ENCODE peak calls at places on chromosomes 5 and 9, in ten cellular contexts. I is PC-9, L is vagina, R is lower lobe of right lung, W is thyroid gland, P is transverse colon, F is fibroblast of lung, N is GM12878, V is uterus, Q is Peyer's patch. U is an unnamed sample. For H3K4me1 and H3K27me3, the result is how much of the 10 kb centered on the place peaks cover.

GRCh38 chr5:6710078-6710477 is 3.2 kb upstream of the TENT4A start:
- DNase-seq in V (no peak), R (no peak), I (no peak), F (no peak), Q (no peak), W (no peak), N (no peak), L (no peak), P (no peak), U (no peak)

GRCh38 chr5:127619908-127620479 is 28.9 kb upstream of the CTXN3 start:
- DNase-seq in F (no peak), N (no peak), V (no peak), L (no peak), I (no peak), W (no peak), Q (no peak), R (no peak), P (no peak), U (no peak)

GRCh38 chr9:37540634-37541033 is 35.5 kb downstream of the FBXO10 start:
- DNase-seq in F (no peak), V (no peak), L (no peak), P (peak), I (peak), N (no peak), W (peak), R (no peak), Q (no peak), U (no peak)

GRCh38 chr5:39835371-39835770 is 410.6 kb upstream of the DAB2 start:
- DNase-seq in L (no peak), N (no peak), F (no peak), R (no peak), I (no peak), P (no peak), Q (no peak), W (no peak), V (no peak), U (peak)

GRCh38 chr9:124457079-124457886 is 7.0 kb downstream of the ADGRD2 start:
- DNase-seq in Q (no peak), F (no peak), I (no peak), W (no peak), R (no peak), N (no peak), L (no peak), P (no peak), V (no peak), U (no peak)

GRCh38 chr5:116652196-116652729 is 77.6 kb upstream of the SEMA6A start:
- DNase-seq in W (no peak), N (peak), V (no peak), Q (no peak), P (no peak), I (no peak), L (no peak), R (no peak), F (peak), U (peak)

GRCh38 chr5:132054697-132055440 is 5.6 kb upstream of the IL3 start:
- DNase-seq in W (peak), I (no peak), V (no peak), F (no peak), P (no peak), R (no peak), N (no peak), Q (peak), L (peak), U (no peak)

GRCh38 chr9:105757496-105758251 is 63.3 kb downstream of the TMEM38B start:
- DNase-seq in F (no peak), N (no peak), Q (no peak), I (no peak), W (no peak), V (no peak), P (no peak), R (no peak), L (no peak), U (no peak)

GRCh38 chr5:125486634-125487033 is 740.2 kb upstream of the ZNF608 start:
- DNase-seq in L (no peak), Q (no peak), R (no peak), P (no peak), F (peak), N (no peak), I (no peak), V (no peak), W (no peak), U (peak)

GRCh38 chr9:136249881-136250559 is 4.4 kb upstream of the QSOX2 start:
- DNase-seq in I (no peak), N (no peak), Q (no peak), L (no peak), R (no peak), P (no peak), W (no peak), F (no peak), V (no peak), U (no peak)

GRCh38 chr5:167208911-167209310 is 1082.5 kb upstream of the WWC1 start:
- DNase-seq in F (peak), W (no peak), P (no peak), L (no peak), R (no peak), I (no peak), V (no peak), N (no peak), Q (no peak), U (peak)

GRCh38 chr5:60675286-60675685 is 24.7 kb downstream of the DEPDC1B start:
- DNase-seq in N (no peak), R (no peak), W (no peak), L (no peak), V (no peak), Q (no peak), F (no peak), I (no peak), P (no peak), U (no peak)

GRCh38 chr5:110333384-110333783 is 393.1 kb downstream of the TMEM232 start:
- DNase-seq in F (no peak), L (no peak), W (no peak), I (peak), R (no peak), P (no peak), V (no peak), N (no peak), Q (no peak), U (no peak)

GRCh38 chr9:30774326-30774725 is 1610.1 kb upstream of the ACO1 start:
- DNase-seq in V (no peak), N (no peak), I (no peak), P (no peak), L (no peak), R (peak), Q (no peak), W (no peak), F (no peak), U (no peak)

GRCh38 chr5:158639876-158640570 is 459.7 kb downstream of the EBF1 start:
- DNase-seq in P (no peak), W (no peak), L (no peak), I (no peak), V (no peak), F (peak), Q (no peak), N (no peak), R (no peak), U (no peak)

GRCh38 chr9:98410185-98410697 is 154.8 kb upstream of the TBC1D2 start:
- DNase-seq in Q (no peak), R (no peak), N (no peak), V (no peak), W (peak), F (peak), P (no peak), I (no peak), L (no peak), U (peak)

GRCh38 chr9:109975574-109976327 is 195.8 kb downstream of the PALM2AKAP2 start:
- DNase-seq in I (no peak), W (no peak), F (peak), L (no peak), N (no peak), Q (no peak), R (no peak), P (no peak), V (no peak), U (no peak)

GRCh38 chr9:116154334-116154975 is 864 bp downstream of the PAPPA start:
- DNase-seq in R (no peak), V (peak), I (peak), Q (no peak), W (no peak), L (no peak), F (no peak), N (no peak), P (no peak), U (no peak)

GRCh38 chr9:80076105-80076504 is 504.3 kb downstream of the TLE4 start:
- DNase-seq in P (no peak), L (no peak), W (no peak), N (no peak), V (no peak), R (no peak), Q (no peak), I (no peak), F (no peak), U (peak)

GRCh38 chr5:1521054-1521453 is 2.7 kb downstream of the LPCAT1 start:
- DNase-seq in R (no peak), F (no peak), V (peak), I (no peak), P (peak), W (no peak), L (no peak), Q (peak), N (no peak), U (no peak)

GRCh38 chr5:114977979-114978573 is 191.6 kb downstream of the TRIM36 start:
- DNase-seq in P (no peak), I (no peak), N (no peak), W (no peak), L (no peak), R (no peak), F (no peak), V (no peak), Q (no peak), U (no peak)

GRCh38 chr9:95111716-95112115 is 205.8 kb downstream of the FANCC start:
- DNase-seq in P (no peak), N (no peak), R (no peak), V (no peak), F (no peak), Q (no peak), W (no peak), I (no peak), L (no peak), U (no peak)

GRCh38 chr5:139517683-139518564 is 35.4 kb upstream of the STING1 start:
- DNase-seq in P (peak), Q (peak), I (peak), W (peak), R (peak), N (no peak), F (peak), V (peak), L (no peak), U (peak)

GRCh38 chr9:134887686-134888602 is 7.3 kb downstream of the FCN2 start:
- DNase-seq in V (no peak), R (peak), F (no peak), N (no peak), Q (no peak), I (no peak), W (no peak), P (no peak), L (peak), U (no peak)

GRCh38 chr5:81021951-81022687 is 62.0 kb downstream of the RASGRF2 start:
- DNase-seq in Q (no peak), R (no peak), P (no peak), W (no peak), I (no peak), F (no peak), L (no peak), N (no peak), V (no peak), U (no peak)

GRCh38 chr9:93171261-93171660 is 12.7 kb upstream of the WNK2 start:
- DNase-seq in W (no peak), I (no peak), P (no peak), L (no peak), F (no peak), R (no peak), V (no peak), Q (no peak), N (no peak), U (no peak)

GRCh38 chr5:53831496-53831895 is 271.1 kb downstream of the NDUFS4 start:
- DNase-seq in F (no peak), W (no peak), I (no peak), R (no peak), N (no peak), V (no peak), P (no peak), L (no peak), Q (no peak), U (no peak)

GRCh38 chr9:79037338-79037737 is 534.4 kb upstream of the TLE4 start:
- DNase-seq in Q (no peak), L (no peak), R (no peak), F (no peak), P (no peak), I (no peak), W (no peak), N (no peak), V (no peak), U (no peak)

GRCh38 chr5:144024601-144025000 is 145.9 kb downstream of the YIPF5 start:
- DNase-seq in N (no peak), R (no peak), I (no peak), P (no peak), F (peak), W (no peak), Q (no peak), L (no peak), V (no peak), U (no peak)

GRCh38 chr5:177023247-177023703 is 779 bp downstream of the ZNF346 start:
- DNase-seq in Q (no peak), P (no peak), N (no peak), I (peak), W (no peak), F (peak), V (no peak), R (no peak), L (no peak), U (no peak)

GRCh38 chr5:149422429-149423286 is 43.6 kb upstream of the IL17B start:
- DNase-seq in V (peak), I (no peak), F (peak), N (no peak), P (peak), Q (peak), W (no peak), L (no peak), R (peak), U (no peak)

GRCh38 chr5:143229426-143229895 is 174.0 kb downstream of the NR3C1 start:
- DNase-seq in W (no peak), I (no peak), V (no peak), L (no peak), R (no peak), P (no peak), F (no peak), Q (no peak), N (no peak), U (no peak)

GRCh38 chr9:130718576-130718975 is 25.0 kb downstream of the EXOSC2 start:
- DNase-seq in P (no peak), L (no peak), I (no peak), V (no peak), F (no peak), Q (no peak), N (no peak), W (peak), R (no peak), U (no peak)

GRCh38 chr5:132203464-132203818 is 24.2 kb downstream of the P4HA2 start:
- DNase-seq in L (no peak), I (no peak), V (no peak), P (no peak), Q (no peak), F (peak), R (no peak), N (no peak), W (no peak), U (no peak)

GRCh38 chr5:1760656-1761452 is 38.8 kb downstream of the MRPL36 start:
- DNase-seq in P (no peak), R (peak), V (no peak), Q (peak), F (no peak), N (no peak), W (no peak), L (peak), I (no peak), U (no peak)

GRCh38 chr9:113587471-113588031 is 124.0 kb downstream of the RGS3 start:
- DNase-seq in R (peak), N (no peak), V (peak), Q (no peak), F (peak), I (no peak), L (no peak), P (no peak), W (no peak), U (no peak)
- TF ChIP-seq CTCF in R (peak), N (no peak), V (peak), Q (peak), F (peak), I (no peak), L (peak), P (no peak), W (no peak), U (peak)

GRCh38 chr5:65017636-65018035 is 248.9 kb downstream of the CWC27 start:
- DNase-seq in R (no peak), I (no peak), V (no peak), F (peak), N (no peak), W (no peak), P (no peak), L (no peak), Q (no peak), U (no peak)

GRCh38 chr5:65013141-65013540 is 244.4 kb downstream of the CWC27 start:
- DNase-seq in R (no peak), I (no peak), W (no peak), L (no peak), P (no peak), F (peak), Q (no peak), N (no peak), V (no peak), U (no peak)

GRCh38 chr5:65018763-65019162 is 250.0 kb downstream of the CWC27 start:
- DNase-seq in V (no peak), N (no peak), L (no peak), R (no peak), W (no peak), P (no peak), I (no peak), Q (no peak), F (no peak), U (no peak)

GRCh38 chr5:65014769-65015168 is 246.0 kb downstream of the CWC27 start:
- DNase-seq in R (no peak), F (no peak), N (no peak), I (no peak), P (no peak), Q (no peak), W (no peak), L (no peak), V (no peak), U (no peak)

GRCh38 chr5:65015767-65016166 is 247.0 kb downstream of the CWC27 start:
- DNase-seq in I (no peak), L (no peak), P (no peak), Q (no peak), R (no peak), F (no peak), N (no peak), V (no peak), W (peak), U (no peak)
- H3K4me1 ChIP-seq in I (under half), L (under half), P (under half), Q (under half), R (under half), F (under half), N (under half), V (under half), W (under half), U (under half)

DNA sequence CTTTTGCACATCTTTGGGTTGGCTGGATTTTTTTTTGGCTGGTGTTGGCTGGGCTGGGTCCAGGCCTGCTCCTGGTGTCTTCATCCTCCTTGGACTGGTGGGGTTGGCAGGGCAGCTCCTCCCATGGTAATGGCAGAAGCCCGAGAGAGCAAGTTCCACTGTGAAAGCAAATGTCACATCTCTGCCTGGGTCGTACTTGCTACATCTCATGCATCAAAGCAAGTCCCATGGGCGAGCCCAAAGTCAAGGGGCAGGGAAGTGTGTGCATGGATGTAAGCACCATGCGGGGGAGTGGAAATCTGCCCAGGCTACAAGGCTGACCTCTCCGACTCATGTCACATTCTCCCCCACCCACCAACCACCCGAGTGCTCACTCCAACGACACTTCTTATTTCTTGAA is 26.7 kb downstream of the NKX2-5 start:
- DNase-seq in L (no peak), Q (no peak), I (no peak), V (no peak), N (no peak), P (no peak), W (no peak), F (no peak), R (no peak), U (no peak)
- H3K27me3 ChIP-seq in L (under half), Q (under half), I (half or more), V (under half), N (under half), P (under half), W (under half), F (under half), R (under half), U (under half)

GRCh38 chr5:179143446-179143845 is 83.3 kb downstream of the ZNF354C start:
- DNase-seq in R (no peak), W (no peak), F (peak), P (no peak), Q (no peak), L (no peak), V (no peak), N (no peak), I (no peak), U (no peak)
- TF ChIP-seq CTCF in R (no peak), W (no peak), F (peak), P (no peak), Q (no peak), L (no peak), V (peak), N (no peak), I (peak), U (no peak)

U was measured in foreskin keratinocyte.